ENCODE peak calls at places on chromosomes 7 and 10, in five cellular contexts. R is NB4, G is GM06990, K is GM12878, M is tibial nerve. V is an unnamed sample.
A peak's percentile ranks its signal among the peaks of the same experiment; 100 is the strongest.

GRCh38 chr10:104005172-104005863 is 38.4 kb downstream of the SLK start:
- DNase-seq in K (no peak), G (no peak), R (no peak), M (no peak), V (no peak)

GRCh38 chr7:10845225-10845624 is 128.4 kb upstream of the PHF14 start:
- DNase-seq in M (no peak), G (no peak), K (no peak), R (no peak), V (no peak)

GRCh38 chr10:44706745-44707144 is 204.4 kb upstream of the TMEM72 start:
- DNase-seq in R (no peak), G (no peak), K (no peak), M (no peak), V (no peak)

GRCh38 chr10:24415455-24416169 is 206.7 kb downstream of the KIAA1217 start:
- DNase-seq in G (no peak), R (no peak), K (no peak), M (peak; percentile 90), V (no peak)

GRCh38 chr7:30681262-30682130 is 760 bp downstream of the CRHR2 start:
- DNase-seq in K (no peak), G (no peak), R (no peak), M (no peak), V (no peak)

GRCh38 chr7:47901542-47901941 is 46.7 kb downstream of the PKD1L1 start:
- DNase-seq in G (no peak), K (no peak), R (no peak), M (no peak), V (no peak)

GRCh38 chr10:103652599-103653281 is 159.2 kb downstream of the NEURL1 start:
- DNase-seq in K (no peak), R (peak; percentile 30), G (no peak), M (no peak), V (no peak)

GRCh38 chr10:29980084-29980483 is 79.3 kb downstream of the JCAD start:
- DNase-seq in K (no peak), R (no peak), M (no peak), G (no peak), V (no peak)

GRCh38 chr7:44681645-44682044 is 67.0 kb upstream of the ZMIZ2 start:
- DNase-seq in G (no peak), K (no peak), M (no peak), R (no peak), V (no peak)

GRCh38 chr7:25752967-25753791 is 398.8 kb upstream of the NFE2L3 start:
- DNase-seq in R (no peak), G (no peak), M (no peak), K (no peak), V (no peak)

GRCh38 chr10:6842722-6843121 is 262.6 kb upstream of the PRKCQ start:
- DNase-seq in M (no peak), G (no peak), R (no peak), K (no peak), V (no peak)

GRCh38 chr7:156823441-156823840 is 69.5 kb downstream of the LMBR1 start:
- DNase-seq in G (no peak), M (no peak), R (peak; percentile 74), K (no peak), V (no peak)

GRCh38 chr7:106793015-106793651 is 71.9 kb upstream of the PIK3CG start:
- DNase-seq in R (peak; percentile 56), M (no peak), G (no peak), K (no peak), V (no peak)

GRCh38 chr7:107045980-107046379 is 1.5 kb downstream of the PRKAR2B start:
- DNase-seq in M (no peak), G (no peak), K (no peak), R (peak; percentile 39), V (no peak)

GRCh38 chr7:133009426-133009825 is 72.5 kb downstream of the CHCHD3 start:
- DNase-seq in K (no peak), G (no peak), M (no peak), R (no peak), V (no peak)

GRCh38 chr10:101446071-101446470 is 92.1 kb downstream of the BTRC start:
- DNase-seq in K (no peak), M (no peak), G (no peak), R (no peak), V (no peak)

GRCh38 chr7:100573691-100574361 is at the start of gene SAP25:
- DNase-seq in G (no peak), R (no peak), K (no peak), M (no peak), V (no peak)

GRCh38 chr10:130441041-130441440 is 304.9 kb downstream of the GLRX3 start:
- DNase-seq in K (no peak), M (no peak), R (no peak), G (no peak), V (no peak)

GRCh38 chr7:1885465-1886226 is 215.6 kb downstream of the ELFN1 start:
- DNase-seq in G (no peak), K (no peak), R (no peak), M (no peak), V (no peak)

GRCh38 chr7:79096361-79096805 is 357.1 kb downstream of the MAGI2 start:
- DNase-seq in M (no peak), G (no peak), K (no peak), R (no peak), V (no peak)

GRCh38 chr7:64947252-64948000 is 43.4 kb downstream of the ZNF117 start:
- DNase-seq in M (no peak), K (no peak), R (no peak), G (no peak), V (no peak)

GRCh38 chr7:1460757-1461639 is 1.7 kb upstream of the MICALL2 start:
- DNase-seq in G (no peak), K (no peak), R (peak; percentile 49), M (peak; percentile 33), V (no peak)

GRCh38 chr7:50952544-50952943 is 169.8 kb upstream of the GRB10 start:
- DNase-seq in M (no peak), R (no peak), K (no peak), G (no peak), V (no peak)

GRCh38 chr10:100827819-100828743 is 82.7 kb downstream of the PAX2 start:
- DNase-seq in R (peak; percentile 68), G (peak; percentile 35), M (no peak), K (no peak), V (no peak)

GRCh38 chr7:105512926-105513526 is 9.0 kb downstream of the PUS7 start:
- DNase-seq in K (no peak), M (no peak), R (peak; percentile 43), G (no peak), V (no peak)

GRCh38 chr10:86334515-86335085 is 32.0 kb downstream of the GRID1 start:
- DNase-seq in R (no peak), K (no peak), M (no peak), G (no peak), V (no peak)

GRCh38 chr10:75472685-75473084 is 41.3 kb downstream of the LRMDA start:
- DNase-seq in M (no peak), R (peak; percentile 54), K (no peak), G (no peak), V (no peak)

GRCh38 chr10:52216852-52217251 is 97.2 kb upstream of the DKK1 start:
- DNase-seq in M (no peak), G (peak; percentile 42), R (peak; percentile 11), K (peak; percentile 45), V (peak; percentile 33)

GRCh38 chr7:101954494-101954893 is 137.1 kb downstream of the CUX1 start:
- DNase-seq in K (no peak), G (no peak), M (no peak), R (no peak), V (no peak)

GRCh38 chr10:89837173-89838001 is 136.0 kb downstream of the KIF20B start:
- DNase-seq in K (no peak), M (peak; percentile 15), R (no peak), G (peak; percentile 61), V (peak; percentile 5)

GRCh38 chr10:99630439-99630838 is 10.2 kb upstream of the SLC25A28 start:
- DNase-seq in M (no peak), R (peak; percentile 56), K (no peak), G (no peak), V (no peak)
- TF ChIP-seq CTCF in M (peak; percentile 22), R (peak; percentile 27), K (peak; percentile 33), G (peak; percentile 45), V (peak; percentile 39)

GRCh38 chr7:88432321-88432720 is 125.6 kb upstream of the STEAP4 start:
- DNase-seq in M (no peak), K (no peak), R (no peak), G (no peak), V (no peak)

GRCh38 chr7:88431861-88432260 is 125.2 kb upstream of the STEAP4 start:
- DNase-seq in M (no peak), K (no peak), R (no peak), G (no peak), V (no peak)

DNA sequence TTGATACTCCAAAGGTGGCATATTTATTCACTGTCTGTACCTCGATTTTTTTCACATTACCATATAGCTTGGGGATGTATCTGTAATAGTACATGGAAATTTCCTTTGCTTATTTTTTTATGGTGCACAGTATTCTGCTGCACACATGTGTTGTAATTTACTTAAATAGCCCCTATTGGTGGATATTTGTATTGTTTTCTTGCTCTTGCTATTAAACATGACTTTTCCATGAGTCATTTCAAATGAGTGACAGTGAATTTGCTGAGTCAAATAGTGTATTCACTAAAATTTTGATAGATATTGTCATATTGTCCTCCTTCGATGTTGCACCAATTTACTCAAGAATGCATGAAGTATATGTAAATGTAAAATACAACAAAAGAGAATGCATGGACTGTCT is 122.7 kb upstream of the STEAP4 start:
- DNase-seq in G (no peak), M (no peak), K (no peak), R (no peak), V (no peak)
- TF ChIP-seq CTCF in G (no peak), M (no peak), K (no peak), R (no peak), V (no peak)

DNA sequence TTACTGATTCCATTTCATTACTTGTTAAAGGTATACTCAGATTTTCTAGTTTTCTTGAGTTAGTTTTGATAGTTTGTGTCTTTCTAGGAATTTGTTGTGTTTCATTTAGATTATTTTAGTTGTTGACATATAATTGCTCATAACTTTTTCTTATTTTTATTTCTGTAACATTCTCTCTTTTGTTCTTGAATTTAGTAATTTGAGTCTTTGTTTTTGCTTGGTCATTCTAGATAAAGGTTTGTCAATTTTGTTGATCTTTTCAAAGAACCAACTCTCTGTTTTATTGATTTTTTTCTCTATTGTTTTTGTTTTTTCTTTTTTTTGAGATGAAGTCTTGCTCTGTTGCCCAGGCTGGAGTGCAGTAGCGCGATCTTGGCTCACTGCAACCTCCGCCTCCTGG is 7.2 kb downstream of the EXOC6 start:
- DNase-seq in K (no peak), G (no peak), M (no peak), R (no peak), V (no peak)
- TF ChIP-seq CTCF in K (no peak), G (no peak), M (no peak), R (no peak), V (no peak)

DNA sequence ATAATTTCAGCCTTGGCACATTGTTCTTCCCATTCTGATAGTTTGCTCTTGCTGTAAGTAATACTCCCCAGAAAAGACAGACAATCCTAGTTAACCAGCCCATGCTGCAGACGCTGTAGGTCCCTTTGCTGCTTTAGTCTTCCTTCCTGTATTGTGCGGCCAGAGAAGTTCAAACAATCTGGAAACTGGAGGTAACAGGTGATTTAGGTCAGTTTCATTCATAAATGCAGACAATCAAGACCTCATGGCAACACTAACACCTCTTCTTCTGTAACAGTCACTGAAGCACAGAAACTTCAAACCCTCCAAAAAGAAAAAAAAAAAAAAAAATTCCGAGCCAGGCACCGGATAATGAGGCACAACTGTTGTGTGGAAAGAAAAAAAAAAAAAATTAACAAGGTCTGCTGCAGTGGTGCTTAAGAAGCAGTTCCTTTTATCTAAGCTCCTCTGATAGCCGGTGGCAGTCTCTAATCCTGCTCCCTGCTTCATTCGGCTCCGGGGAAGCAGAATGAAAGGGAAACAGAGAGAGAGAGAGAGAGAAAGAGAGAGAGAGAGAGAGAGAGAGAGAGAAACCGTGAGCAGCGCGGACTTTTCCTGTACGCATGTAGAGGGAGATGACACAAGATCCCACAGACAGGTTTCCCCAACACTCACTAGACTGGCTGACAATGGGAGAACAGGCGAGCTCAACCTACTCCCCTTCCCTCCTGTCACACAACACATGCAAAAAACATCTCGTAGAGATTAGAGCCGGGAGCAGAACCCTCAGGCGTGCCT is at the start of gene SEMA3A:
- DNase-seq in G (no peak), K (no peak), R (peak; percentile 31), M (no peak), V (no peak)
- TF ChIP-seq CTCF in G (no peak), K (no peak), R (no peak), M (peak; percentile 22), V (no peak)

V was measured in GM12864.